ENCODE peak calls at places on chromosomes 3 and 15, in eight cellular contexts. F, O, T, H, J, S, M and G are unnamed samples.

GRCh38 chr15:29687204-29687768 is 135.0 kb downstream of the TJP1 start:
- DNase-seq in F (no peak), M (no peak), S (no peak), H (no peak), O (no peak), J (no peak), T (peak), G (no peak)

GRCh38 chr3:172595648-172596393 is 72.6 kb upstream of the TNFSF10 start:
- DNase-seq in O (peak), F (peak), S (peak), T (no peak), M (peak), H (peak), J (no peak), G (peak)

GRCh38 chr3:124407260-124407659 is 323.0 kb upstream of the UMPS start:
- DNase-seq in O (no peak), S (peak), M (no peak), H (no peak), J (no peak), F (no peak), T (no peak), G (no peak)

GRCh38 chr3:42519568-42519962 is 17.1 kb downstream of the VIPR1 start:
- DNase-seq in M (no peak), O (no peak), T (no peak), S (no peak), J (no peak), H (no peak), F (no peak), G (no peak)

GRCh38 chr15:96321422-96322391 is 8.8 kb upstream of the NR2F2 start:
- DNase-seq in H (peak), M (peak), F (no peak), S (peak), T (no peak), O (no peak), J (no peak), G (peak)

GRCh38 chr3:101950985-101951733 is 101.8 kb downstream of the NFKBIZ start:
- DNase-seq in M (peak), F (no peak), H (no peak), O (no peak), T (no peak), S (peak), J (no peak), G (no peak)

GRCh38 chr3:57696861-57697321 is 4.0 kb upstream of the DENND6A start:
- DNase-seq in T (no peak), S (peak), H (no peak), J (no peak), F (no peak), O (no peak), M (no peak), G (no peak)

GRCh38 chr3:119579366-119580147 is at the start of gene ADPRH:
- DNase-seq in F (no peak), H (peak), M (peak), J (peak), S (peak), T (peak), O (no peak), G (peak)

GRCh38 chr15:97900006-97900405 is 60.5 kb upstream of the ARRDC4 start:
- DNase-seq in F (no peak), T (no peak), H (no peak), M (no peak), S (no peak), O (no peak), J (no peak), G (no peak)

GRCh38 chr15:43274136-43274535 is 7.4 kb upstream of the TGM5 start:
- DNase-seq in M (no peak), S (peak), J (no peak), O (no peak), T (peak), F (no peak), H (no peak), G (no peak)

GRCh38 chr3:172666873-172667694 is 43.8 kb downstream of the NCEH1 start:
- DNase-seq in J (peak), M (peak), T (peak), H (peak), S (peak), O (peak), F (peak), G (peak)

GRCh38 chr3:194801378-194802124 is 115.9 kb downstream of the FAM43A start:
- DNase-seq in O (no peak), J (no peak), F (no peak), T (no peak), M (no peak), H (peak), S (no peak), G (no peak)

GRCh38 chr3:100047455-100048141 is 66.7 kb downstream of the FILIP1L start:
- DNase-seq in M (peak), S (peak), J (no peak), H (no peak), O (no peak), F (peak), T (no peak), G (peak)

GRCh38 chr3:152405915-152406802 is 137.4 kb downstream of the MBNL1 start:
- DNase-seq in S (peak), H (peak), J (no peak), T (no peak), F (no peak), M (peak), O (no peak), G (no peak)

GRCh38 chr15:51298656-51299055 is 39.7 kb downstream of the CYP19A1 start:
- DNase-seq in J (no peak), M (no peak), F (no peak), S (no peak), H (no peak), O (no peak), T (no peak), G (no peak)

GRCh38 chr3:195214381-195214780 is 56.6 kb downstream of the XXYLT1 start:
- DNase-seq in S (no peak), O (no peak), J (no peak), F (no peak), H (no peak), M (no peak), T (no peak), G (no peak)

GRCh38 chr15:29822100-29822684 is at the start of gene TJP1:
- DNase-seq in T (peak), S (peak), O (no peak), J (peak), H (peak), F (peak), M (peak), G (no peak)

GRCh38 chr15:96328101-96328958 is 2.2 kb upstream of the NR2F2 start:
- DNase-seq in O (no peak), F (no peak), M (no peak), H (no peak), T (no peak), J (no peak), S (peak), G (no peak)

GRCh38 chr3:124415471-124415960 is 314.7 kb upstream of the UMPS start:
- DNase-seq in O (no peak), S (no peak), M (no peak), H (no peak), J (no peak), F (no peak), T (no peak), G (no peak)

GRCh38 chr3:170037463-170038433 is at the start of gene GPR160:
- DNase-seq in S (peak), J (peak), H (peak), M (peak), O (no peak), T (peak), F (peak), G (peak)

GRCh38 chr3:197820550-197821335 is 29.7 kb downstream of the LRCH3 start:
- DNase-seq in O (no peak), M (no peak), J (no peak), S (no peak), T (no peak), F (peak), H (peak), G (no peak)

GRCh38 chr3:138916824-138917223 is 30.1 kb downstream of the FOXL2 start:
- DNase-seq in O (no peak), T (peak), H (no peak), J (no peak), S (no peak), F (no peak), M (no peak), G (no peak)

GRCh38 chr3:120071259-120071658 is 23.0 kb downstream of the GSK3B start:
- DNase-seq in J (no peak), F (no peak), T (no peak), H (no peak), M (no peak), O (no peak), S (no peak), G (no peak)

GRCh38 chr3:129624347-129625070 is 18.0 kb upstream of the PLXND1 start:
- DNase-seq in T (peak), J (peak), M (peak), H (no peak), F (no peak), S (peak), O (no peak), G (no peak)

GRCh38 chr3:8767667-8768363 is 1.6 kb downstream of the OXTR start:
- DNase-seq in F (peak), M (peak), S (peak), J (no peak), H (peak), T (peak), O (no peak), G (peak)

GRCh38 chr3:173397161-173398110 is at the start of gene NLGN1:
- DNase-seq in T (peak), O (no peak), J (peak), H (peak), F (no peak), M (peak), S (peak), G (peak)

GRCh38 chr3:163490119-163490518 is 1588.2 kb downstream of the SI start:
- DNase-seq in H (peak), M (peak), J (no peak), T (peak), O (no peak), S (peak), F (peak), G (peak)

GRCh38 chr3:21718161-21718765 is 32.7 kb downstream of the ZNF385D start:
- DNase-seq in J (no peak), T (no peak), M (peak), F (no peak), O (no peak), S (peak), H (no peak), G (no peak)

GRCh38 chr3:149706905-149707304 is 45.4 kb downstream of the COMMD2 start:
- DNase-seq in T (no peak), F (no peak), J (no peak), S (peak), O (no peak), H (no peak), M (peak), G (no peak)

GRCh38 chr15:76065267-76065666 is 5.5 kb downstream of the TMEM266 start:
- DNase-seq in S (no peak), T (no peak), M (no peak), H (no peak), O (no peak), F (no peak), J (no peak), G (no peak)

GRCh38 chr3:46464326-46465195 is at the start of gene LTF:
- DNase-seq in J (no peak), F (no peak), M (no peak), T (no peak), O (no peak), S (no peak), H (no peak), G (no peak)

GRCh38 chr3:37811625-37812356 is 49.9 kb upstream of the CTDSPL start:
- DNase-seq in O (no peak), J (no peak), S (no peak), M (no peak), F (no peak), T (no peak), H (no peak), G (no peak)

GRCh38 chr3:119297169-119297568 is 3.0 kb downstream of the ARHGAP31 start:
- DNase-seq in F (no peak), S (peak), T (no peak), H (no peak), J (no peak), M (peak), O (no peak), G (no peak)

GRCh38 chr15:40050788-40051615 is 12.0 kb upstream of the SRP14 start:
- DNase-seq in F (no peak), S (no peak), T (peak), M (peak), H (peak), O (no peak), J (no peak), G (no peak)

GRCh38 chr3:150235799-150236198 is 172.3 kb upstream of the TSC22D2 start:
- DNase-seq in M (peak), O (no peak), J (no peak), H (no peak), F (no peak), S (peak), T (no peak), G (no peak)

GRCh38 chr15:28896944-28897343 is 11.2 kb downstream of the APBA2 start:
- DNase-seq in T (no peak), J (no peak), H (no peak), S (peak), O (no peak), F (peak), M (peak), G (no peak)

GRCh38 chr15:33209575-33210519 is 15.3 kb upstream of the FMN1 start:
- DNase-seq in M (no peak), J (no peak), O (no peak), S (no peak), F (no peak), T (no peak), H (no peak), G (no peak)

GRCh38 chr15:43225201-43225949 is 4.6 kb upstream of the EPB42 start:
- DNase-seq in T (no peak), J (no peak), F (peak), M (peak), H (peak), S (peak), O (peak), G (peak)

GRCh38 chr15:79036323-79036722 is 54.3 kb downstream of the RASGRF1 start:
- DNase-seq in M (no peak), H (no peak), F (no peak), O (no peak), T (no peak), J (no peak), S (no peak), G (no peak)

GRCh38 chr15:79035814-79036213 is 54.8 kb downstream of the RASGRF1 start:
- DNase-seq in S (no peak), J (no peak), M (no peak), O (no peak), T (no peak), H (no peak), F (no peak), G (no peak)

GRCh38 chr15:79034284-79034683 is 56.3 kb downstream of the RASGRF1 start:
- DNase-seq in J (no peak), O (no peak), T (no peak), F (no peak), S (no peak), M (no peak), H (no peak), G (no peak)

GRCh38 chr15:79032656-79033055 is 57.9 kb downstream of the RASGRF1 start:
- DNase-seq in M (no peak), H (no peak), S (no peak), O (no peak), F (no peak), J (no peak), T (no peak), G (no peak)

DNA sequence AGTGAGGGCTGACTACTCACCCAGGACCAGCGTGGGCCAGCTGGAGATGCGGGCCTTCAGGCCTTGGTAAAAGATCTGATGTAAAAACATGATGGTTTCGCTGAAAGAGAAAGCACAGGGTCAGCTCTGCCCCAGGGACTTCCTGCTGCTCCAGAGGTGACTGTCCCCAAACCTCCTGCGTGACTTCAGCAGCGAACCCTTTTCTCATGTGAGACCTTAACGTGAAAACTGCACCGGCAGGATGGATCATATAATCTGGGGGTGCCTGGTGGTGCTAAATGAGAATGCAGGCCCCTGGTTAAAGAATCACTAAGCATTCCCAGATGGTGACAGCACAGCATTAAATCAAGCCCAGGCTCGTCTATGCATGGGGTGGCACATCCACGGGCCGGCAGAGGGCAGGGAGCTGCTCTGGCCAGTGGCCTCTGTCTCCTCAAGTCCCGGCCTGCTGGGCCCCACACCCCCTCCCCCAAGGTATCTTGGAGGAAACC is 55.4 kb downstream of the RASGRF1 start:
- DNase-seq in S (no peak), M (no peak), F (no peak), O (peak), T (no peak), J (no peak), H (peak), G (no peak)
- TF ChIP-seq CTCF in S (no peak), M (no peak), F (no peak), O (peak), T (no peak), J (no peak), H (peak), G (no peak)

DNA sequence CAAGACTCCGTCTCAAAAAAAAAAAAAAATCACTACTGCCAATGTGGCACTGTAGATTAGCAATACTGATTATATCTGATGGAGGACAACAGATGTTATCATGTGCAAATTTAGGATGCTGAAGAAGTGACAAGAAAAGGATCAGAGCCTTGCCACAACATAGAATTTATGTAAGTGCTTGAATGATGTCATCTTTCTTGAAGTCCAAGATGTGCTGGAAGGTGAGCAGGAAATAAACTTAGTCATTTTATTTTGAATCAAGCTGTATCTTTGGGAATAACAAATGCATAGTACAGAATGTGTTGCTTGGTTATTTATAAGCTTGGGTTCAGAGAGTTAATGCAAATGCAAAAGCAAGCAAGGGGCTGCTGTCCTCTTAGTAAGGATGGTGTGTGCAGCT is 47.1 kb downstream of the IL12A start:
- DNase-seq in H (no peak), M (no peak), S (no peak), J (no peak), O (no peak), F (no peak), T (no peak), G (no peak)
- TF ChIP-seq CTCF in H (no peak), M (no peak), S (no peak), J (no peak), O (no peak), F (no peak), T (no peak), G (no peak)

GRCh38 chr15:74988007-74988800 is 7.2 kb upstream of the SCAMP5 start:
- DNase-seq in O (no peak), J (no peak), S (peak), T (peak), F (peak), H (peak), M (peak), G (peak)
- TF ChIP-seq CTCF in O (peak), J (no peak), S (peak), T (no peak), F (peak), H (peak), M (peak), G (peak)

GRCh38 chr3:67943546-67943945 is 289.1 kb upstream of the SUCLG2 start:
- DNase-seq in H (no peak), M (no peak), F (no peak), S (no peak), T (no peak), J (no peak), O (no peak), G (no peak)

GRCh38 chr3:67937498-67938118 is 283.2 kb upstream of the SUCLG2 start:
- DNase-seq in O (no peak), J (no peak), H (no peak), M (no peak), S (no peak), F (no peak), T (no peak), G (no peak)

GRCh38 chr3:67941433-67942030 is 287.1 kb upstream of the SUCLG2 start:
- DNase-seq in O (no peak), J (no peak), S (no peak), M (no peak), H (no peak), F (no peak), T (no peak), G (no peak)

DNA sequence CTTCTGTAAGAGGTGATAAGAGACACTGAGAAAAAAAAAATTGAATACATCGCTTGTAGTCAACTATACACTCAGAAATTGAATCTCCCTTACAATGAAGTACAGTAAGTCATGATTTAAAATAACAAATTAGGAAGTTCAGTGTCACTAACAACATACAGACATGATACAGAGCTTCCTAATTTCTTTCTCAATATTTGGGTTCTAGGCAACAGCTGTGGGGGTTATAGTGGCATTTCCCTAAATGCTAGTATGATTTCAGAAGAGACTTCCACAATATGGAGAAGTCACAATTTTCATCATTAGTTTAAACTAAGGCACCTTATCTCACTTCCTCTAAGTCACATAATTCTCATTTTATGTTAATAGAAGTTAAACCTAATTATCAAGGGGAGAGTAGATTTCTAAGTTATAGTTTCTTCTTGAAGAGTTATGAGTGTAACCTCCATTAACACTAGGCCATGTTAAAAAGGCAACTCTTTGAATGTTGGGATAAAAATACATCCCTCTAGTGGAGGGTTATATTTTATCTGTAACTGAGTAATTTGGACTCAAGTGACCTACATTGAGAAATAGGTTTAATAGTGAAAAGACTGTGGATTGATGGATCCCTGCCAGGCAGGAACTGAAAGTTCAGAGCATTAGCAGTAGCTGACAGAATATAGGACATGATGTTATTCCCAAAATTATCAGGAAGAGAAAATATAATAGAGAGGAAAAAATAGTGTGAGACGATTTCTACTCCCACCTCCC is 286.0 kb upstream of the SUCLG2 start:
- DNase-seq in F (no peak), J (no peak), S (peak), H (no peak), T (no peak), M (no peak), O (no peak), G (no peak)
- TF ChIP-seq CTCF in F (no peak), J (no peak), S (no peak), H (no peak), T (no peak), M (no peak), O (no peak), G (no peak)

DNA sequence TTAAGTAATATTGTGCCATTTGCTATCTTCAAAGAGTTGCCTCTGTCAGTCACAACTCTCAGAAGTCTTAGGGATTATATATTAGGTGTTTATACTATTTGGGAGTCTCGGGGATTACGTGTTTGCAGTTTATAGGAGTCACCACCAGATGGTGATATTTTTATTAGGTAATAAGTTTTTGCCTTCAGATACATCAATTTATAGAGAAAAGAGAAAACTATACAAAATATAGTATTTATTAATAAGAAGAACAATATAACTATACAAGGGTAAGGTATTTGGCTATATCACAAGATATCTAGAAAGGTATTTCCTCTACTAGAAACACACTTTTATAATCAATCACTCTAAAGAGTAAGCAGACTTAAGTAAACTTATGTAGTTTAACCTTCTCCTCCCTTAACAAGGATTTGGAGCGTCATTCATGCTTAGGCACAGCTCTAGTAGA is 10.7 kb upstream of the DHX36 start:
- DNase-seq in T (no peak), O (no peak), M (peak), H (no peak), F (peak), J (no peak), S (peak), G (peak)
- TF ChIP-seq CTCF in T (peak), O (peak), M (peak), H (peak), F (peak), J (peak), S (peak), G (peak)

GRCh38 chr15:100914876-100915275 is 4.3 kb upstream of the LRRK1 start:
- DNase-seq in F (no peak), J (no peak), H (no peak), M (peak), O (no peak), S (no peak), T (no peak), G (no peak)
- TF ChIP-seq CTCF in F (no peak), J (no peak), H (peak), M (peak), O (no peak), S (peak), T (no peak), G (no peak)